ENCODE peak calls at places on chromosomes 6 and 20, in four cellular contexts. H, M, R and W are unnamed samples.

GRCh38 chr20:39264506-39265172 is 302.5 kb downstream of the DHX35 start:
- DNase-seq in R (peak), H (peak), M (peak), W (peak)

GRCh38 chr20:37071481-37071911 is 24.3 kb downstream of the RBL1 start:
- DNase-seq in M (peak), R (no peak), H (no peak), W (peak)

GRCh38 chr20:56259948-56260347 is 11.4 kb downstream of the MC3R start:
- DNase-seq in M (no peak), R (no peak), H (no peak), W (no peak)

GRCh38 chr6:100116409-100117194 is 122.6 kb upstream of the MCHR2 start:
- DNase-seq in H (peak), R (peak), M (peak), W (peak)

GRCh38 chr6:132961610-132962009 is 147.2 kb downstream of the RPS12 start:
- DNase-seq in H (peak), M (no peak), R (no peak), W (no peak)

GRCh38 chr6:126118934-126119333 is 132.6 kb downstream of the TRMT11 start:
- DNase-seq in R (no peak), M (no peak), H (no peak), W (no peak)

GRCh38 chr6:17470953-17471335 is 77.5 kb downstream of the CAP2 start:
- DNase-seq in H (peak), R (no peak), M (peak), W (peak)

GRCh38 chr6:57173886-57174510 is 1.9 kb downstream of the BAG2 start:
- DNase-seq in R (no peak), H (peak), M (peak), W (peak)

GRCh38 chr6:6556162-6556737 is 32.3 kb upstream of the LY86 start:
- DNase-seq in H (peak), M (peak), R (no peak), W (no peak)

GRCh38 chr6:20377623-20378265 is 23.9 kb upstream of the E2F3 start:
- DNase-seq in M (peak), R (no peak), H (no peak), W (peak)

GRCh38 chr6:169800668-169801395 is 49.4 kb downstream of the ERMARD start:
- DNase-seq in H (peak), M (peak), R (no peak), W (peak)

GRCh38 chr6:18733921-18734550 is 346.9 kb downstream of the RNF144B start:
- DNase-seq in H (no peak), M (no peak), R (no peak), W (no peak)

GRCh38 chr20:63253065-63253437 is 1.2 kb downstream of the NKAIN4 start:
- DNase-seq in M (no peak), H (no peak), R (no peak), W (no peak)

GRCh38 chr6:121435444-121436069 is at the start of gene GJA1:
- DNase-seq in M (peak), H (peak), R (no peak), W (peak)
- H3K4me3 ChIP-seq in M (peak), H (peak), R (no peak), W (peak)

GRCh38 chr6:166262738-166263515 is 45.3 kb downstream of the PRR18 start:
- DNase-seq in R (no peak), M (no peak), H (peak), W (no peak)
- TF ChIP-seq CTCF in R (no peak), M (no peak), H (no peak), W (no peak)

DNA sequence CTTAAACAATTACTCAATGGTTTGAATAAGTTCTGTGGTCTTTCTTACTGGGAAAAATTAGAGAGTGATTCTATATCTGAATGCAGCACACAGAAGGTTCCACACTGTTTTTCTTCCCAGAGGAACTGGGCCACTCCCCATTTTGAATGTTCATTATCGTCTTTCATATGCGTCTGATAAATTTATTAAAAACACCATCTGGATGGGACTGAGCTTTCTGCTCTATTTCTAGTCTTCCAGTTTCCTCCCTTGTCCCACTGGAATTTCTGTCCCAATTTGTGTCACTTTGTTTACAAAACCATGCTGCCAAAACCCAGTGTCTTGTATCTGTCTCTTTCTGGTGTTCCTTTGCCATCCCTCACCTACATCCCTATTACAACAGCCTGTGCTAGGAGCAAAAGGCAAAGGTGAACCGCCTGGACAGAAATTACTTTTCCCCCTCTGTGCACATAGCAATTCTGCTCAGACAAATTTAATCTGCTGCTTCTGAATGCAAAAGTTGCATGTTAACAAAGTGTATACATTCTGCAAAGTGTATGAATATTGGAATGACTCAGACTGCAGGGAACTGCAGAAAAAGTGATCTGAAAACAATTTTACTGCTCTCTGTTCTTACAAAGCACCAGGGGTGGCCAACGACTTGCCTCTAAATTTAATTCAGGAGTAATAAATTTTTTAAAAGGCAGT is 333.6 kb downstream of the BTBD9 start:
- DNase-seq in H (no peak), M (no peak), R (no peak), W (no peak)
- H3K4me3 ChIP-seq in H (no peak), M (no peak), R (no peak), W (no peak)

DNA sequence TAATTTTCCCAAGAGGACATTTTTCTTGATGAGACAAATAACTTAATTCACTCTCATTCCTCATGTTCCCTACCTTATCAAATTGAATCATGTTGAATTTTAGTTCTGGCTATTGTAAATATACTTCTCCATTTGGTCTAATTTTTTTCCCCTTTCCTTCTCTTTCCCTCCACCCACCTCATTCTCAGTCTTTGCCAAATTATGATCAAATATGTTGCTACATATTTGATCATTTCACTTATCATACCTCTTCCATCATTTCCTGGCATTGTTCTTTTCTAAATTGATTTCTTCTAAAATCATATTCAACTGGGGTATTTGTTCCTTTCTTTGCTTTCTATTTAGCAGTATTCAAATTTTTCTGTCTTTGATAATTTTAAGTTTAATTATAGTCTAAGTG is 52.3 kb downstream of the HDGFL1 start:
- DNase-seq in H (no peak), R (no peak), M (no peak), W (no peak)
- TF ChIP-seq CTCF in H (no peak), R (no peak), M (no peak), W (no peak)

DNA sequence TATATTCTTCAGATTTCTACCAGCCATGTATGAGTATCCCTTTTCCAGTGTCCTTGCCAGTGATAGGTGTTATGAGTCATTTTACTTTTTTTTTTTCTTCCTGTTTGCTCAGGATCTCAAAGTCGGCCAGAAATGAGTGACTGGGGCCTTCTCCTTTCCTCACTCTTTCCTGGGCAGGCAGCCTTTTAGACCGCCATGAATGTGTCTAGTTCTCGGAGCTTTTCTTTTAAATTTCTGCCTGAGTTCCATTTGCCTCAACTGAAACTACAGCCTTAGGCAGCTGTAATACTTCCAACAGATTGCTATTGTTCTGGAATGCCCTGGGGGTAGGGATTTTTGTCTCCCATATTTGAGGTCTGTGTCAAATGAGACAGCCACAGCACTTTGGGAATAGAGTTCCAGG is 83.7 kb downstream of the STXBP5 start:
- DNase-seq in R (no peak), M (peak), H (no peak), W (peak)
- H3K4me3 ChIP-seq in R (no peak), M (no peak), H (no peak), W (no peak)